ENCODE peak calls at places on chromosomes 12 and 14, in eight cellular contexts. J is uterus, H is GM20000, T is MM.1S, Y is AG10803, V is HFFc6, B is EL, U is naive B cell. S is an unnamed sample.

GRCh38 chr14:58805057-58805456 is 167.3 kb downstream of the DACT1 start:
- DNase-seq in J (no peak), H (no peak), T (no peak), Y (peak), V (no peak), B (no peak), U (no peak), S (peak)

GRCh38 chr14:29738950-29739349 is 188.7 kb downstream of the PRKD1 start:
- DNase-seq in J (no peak), H (no peak), T (peak), Y (no peak), V (no peak), B (no peak), U (no peak), S (no peak)

GRCh38 chr12:64461634-64462414 is 9.9 kb downstream of the TBK1 start:
- DNase-seq in J (no peak), H (no peak), T (no peak), Y (peak), V (peak), B (peak), U (no peak), S (peak)

GRCh38 chr12:121061831-121062230 is 22.8 kb upstream of the OASL start:
- DNase-seq in J (no peak), H (no peak), T (no peak), Y (peak), V (peak), B (peak), U (no peak), S (no peak)

GRCh38 chr12:11014234-11014633 is 8.2 kb downstream of the TAS2R19 start:
- DNase-seq in J (no peak), H (no peak), T (no peak), Y (no peak), V (peak), B (no peak), U (no peak), S (no peak)

GRCh38 chr14:71566276-71566675 is 366.0 kb upstream of the RGS6 start:
- DNase-seq in J (no peak), H (peak), T (peak), Y (no peak), V (no peak), B (no peak), U (peak), S (no peak)

GRCh38 chr14:20848955-20849570 is 42.1 kb upstream of the RNASE3 start:
- DNase-seq in J (no peak), H (no peak), T (no peak), Y (no peak), V (no peak), B (no peak), U (no peak), S (no peak)

GRCh38 chr12:57766464-57767311 is at the start of gene CYP27B1:
- DNase-seq in J (no peak), H (no peak), T (no peak), Y (no peak), V (no peak), B (peak), U (no peak), S (no peak)

GRCh38 chr14:64801800-64802199 is 77.9 kb downstream of the SPTB start:
- DNase-seq in J (no peak), H (peak), T (no peak), Y (no peak), V (peak), B (peak), U (no peak), S (peak)

GRCh38 chr12:52605542-52605941 is 4.3 kb upstream of the KRT72 start:
- DNase-seq in J (no peak), H (no peak), T (no peak), Y (no peak), V (no peak), B (no peak), U (no peak), S (no peak)

GRCh38 chr12:52156757-52157565 is 34.9 kb downstream of the KRT80 start:
- DNase-seq in J (peak), H (peak), T (peak), Y (peak), V (peak), B (peak), U (peak), S (peak)

GRCh38 chr14:99183716-99184115 is 88.3 kb downstream of the BCL11B start:
- DNase-seq in J (no peak), H (no peak), T (no peak), Y (no peak), V (no peak), B (no peak), U (no peak), S (no peak)

S was measured in AG20443.